ENCODE peak calls at places on chromosomes 2 and 18, in five cellular contexts. A is T-helper 2 cell; G is hypothalamus; J is activated CD4-positive, alpha-beta T cell treated with anti-CD3 and anti-CD28 coated beads for 1 hour; K is neural progenitor cell. T is an unnamed sample.

GRCh38 chr18:54931152-54931551 is 28.1 kb downstream of the CCDC68 start:
- DNase-seq in G (no peak), J (no peak), K (no peak), A (no peak), T (no peak)

GRCh38 chr2:241678307-241678706 is 8.3 kb downstream of the DTYMK start:
- DNase-seq in G (no peak), J (no peak), A (no peak), K (no peak), T (no peak)

GRCh38 chr2:26324903-26325302 is 21.0 kb upstream of the SELENOI start:
- DNase-seq in J (no peak), A (no peak), K (no peak), G (no peak), T (no peak)

GRCh38 chr18:392926-393325 is 107.6 kb downstream of the COLEC12 start:
- DNase-seq in J (no peak), A (no peak), K (no peak), G (no peak), T (no peak)

GRCh38 chr18:35581555-35582309 is at the start of gene GALNT1:
- DNase-seq in G (no peak), K (peak; percentile 62), J (no peak), A (no peak), T (no peak)

GRCh38 chr2:98346259-98347236 is at the start of gene CNGA3:
- DNase-seq in G (no peak), J (no peak), K (peak; percentile 80), A (no peak), T (no peak)

GRCh38 chr2:9768388-9768787 is 74.9 kb upstream of the TAF1B start:
- DNase-seq in G (no peak), A (no peak), J (no peak), K (peak; percentile 85), T (no peak)

GRCh38 chr2:170159060-170159459 is 18.9 kb upstream of the MYO3B start:
- DNase-seq in G (no peak), A (no peak), K (no peak), J (no peak), T (no peak)

GRCh38 chr2:240783819-240784621 is 36.0 kb downstream of the KIF1A start:
- DNase-seq in A (peak; percentile 3), K (no peak), J (no peak), G (no peak), T (no peak)

GRCh38 chr2:142874293-142874814 is 3.1 kb upstream of the KYNU start:
- DNase-seq in K (no peak), J (no peak), G (no peak), A (no peak), T (no peak)

GRCh38 chr18:6521804-6522418 is 107.2 kb upstream of the L3MBTL4 start:
- DNase-seq in G (no peak), K (peak; percentile 39), A (no peak), J (no peak), T (no peak)